ENCODE peak calls at places on chromosomes 1 and 21, in five cellular contexts. D, L, Q, Y and X are unnamed samples.
A peak's percentile ranks its signal among the peaks of the same experiment; 100 is the strongest.

GRCh38 chr1:58874757-58875755 is 91.2 kb upstream of the JUN start:
- DNase-seq in L (peak; percentile 51), Y (peak; percentile 75), Q (peak; percentile 60), D (peak; percentile 63), X (peak; percentile 94)

GRCh38 chr1:20792177-20792576 is 5.1 kb upstream of the HP1BP3 start:
- DNase-seq in L (peak; percentile 93), D (no peak), Y (no peak), Q (peak; percentile 97), X (peak; percentile 36)

GRCh38 chr1:154384650-154385557 is 20.2 kb upstream of the IL6R start:
- DNase-seq in Y (no peak), D (no peak), Q (no peak), L (no peak), X (peak; percentile 53)

GRCh38 chr1:104780470-104781078 is 1030.9 kb downstream of the AMY1C start:
- DNase-seq in D (no peak), Q (peak; percentile 30), Y (peak; percentile 35), L (peak; percentile 1), X (peak; percentile 46)

GRCh38 chr1:11178021-11179015 is 10.8 kb upstream of the ANGPTL7 start:
- DNase-seq in Y (no peak), D (no peak), L (peak; percentile 28), Q (no peak), X (peak; percentile 40)

GRCh38 chr1:232704694-232705680 is 75.1 kb upstream of the SIPA1L2 start:
- DNase-seq in Q (peak; percentile 93), D (no peak), L (peak; percentile 91), Y (no peak), X (peak; percentile 45)

GRCh38 chr1:245888809-245889208 is 618.3 kb downstream of the SMYD3 start:
- DNase-seq in Y (peak; percentile 0), D (no peak), Q (peak; percentile 53), L (peak; percentile 41), X (peak; percentile 65)

GRCh38 chr1:77516106-77516505 is 166.4 kb downstream of the ZZZ3 start:
- DNase-seq in D (no peak), L (no peak), Y (no peak), Q (no peak), X (no peak)

GRCh38 chr1:236066828-236067386 is 2.0 kb upstream of the NID1 start:
- DNase-seq in L (no peak), Q (peak; percentile 66), Y (no peak), D (no peak), X (no peak)

GRCh38 chr1:116243673-116244101 is 129.4 kb upstream of the ATP1A1 start:
- DNase-seq in Q (no peak), Y (no peak), D (no peak), L (no peak), X (no peak)

DNA sequence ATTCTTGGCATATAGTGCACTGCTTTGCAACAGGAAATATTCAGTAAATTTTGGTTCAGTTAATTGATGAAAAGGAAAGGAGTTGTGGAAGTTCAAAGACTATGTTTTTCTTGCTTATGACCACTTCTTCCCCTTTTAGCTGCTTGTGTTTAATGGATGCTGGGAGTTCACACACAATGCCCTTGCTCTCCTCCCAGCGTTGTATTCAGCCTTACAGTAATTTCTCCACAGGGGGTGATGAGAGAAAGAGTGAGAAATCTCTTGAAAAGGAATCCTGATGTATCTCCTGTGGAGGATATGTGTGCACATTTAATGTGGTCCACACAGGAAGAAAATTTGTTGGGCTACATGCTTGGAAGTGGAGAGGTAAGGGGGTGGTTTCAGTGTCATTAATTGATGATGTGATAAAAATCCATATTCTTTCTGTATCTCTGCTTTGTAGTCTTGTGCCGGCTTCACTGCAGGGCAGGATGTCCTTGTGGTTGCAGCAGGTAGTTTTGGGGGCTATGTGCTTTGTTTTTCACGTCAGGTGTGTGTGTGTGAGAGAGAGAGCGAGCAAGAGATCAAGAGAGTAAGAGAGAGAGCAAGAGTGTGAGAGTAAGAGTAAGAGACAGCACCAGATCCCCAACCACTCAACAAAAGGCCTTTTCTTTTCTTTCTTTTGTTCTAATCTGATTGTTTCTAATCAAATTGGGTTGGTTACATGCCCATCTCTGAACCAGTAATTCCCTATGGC is 204.4 kb downstream of the RWDD3 start:
- DNase-seq in Y (no peak), L (no peak), Q (no peak), D (no peak), X (peak; percentile 35)
- H2BK5ac ChIP-seq in Y (no peak overlapping the region), L (no peak overlapping the region), Q (no peak overlapping the region), D (no peak overlapping the region), X (no peak overlapping the region)

DNA sequence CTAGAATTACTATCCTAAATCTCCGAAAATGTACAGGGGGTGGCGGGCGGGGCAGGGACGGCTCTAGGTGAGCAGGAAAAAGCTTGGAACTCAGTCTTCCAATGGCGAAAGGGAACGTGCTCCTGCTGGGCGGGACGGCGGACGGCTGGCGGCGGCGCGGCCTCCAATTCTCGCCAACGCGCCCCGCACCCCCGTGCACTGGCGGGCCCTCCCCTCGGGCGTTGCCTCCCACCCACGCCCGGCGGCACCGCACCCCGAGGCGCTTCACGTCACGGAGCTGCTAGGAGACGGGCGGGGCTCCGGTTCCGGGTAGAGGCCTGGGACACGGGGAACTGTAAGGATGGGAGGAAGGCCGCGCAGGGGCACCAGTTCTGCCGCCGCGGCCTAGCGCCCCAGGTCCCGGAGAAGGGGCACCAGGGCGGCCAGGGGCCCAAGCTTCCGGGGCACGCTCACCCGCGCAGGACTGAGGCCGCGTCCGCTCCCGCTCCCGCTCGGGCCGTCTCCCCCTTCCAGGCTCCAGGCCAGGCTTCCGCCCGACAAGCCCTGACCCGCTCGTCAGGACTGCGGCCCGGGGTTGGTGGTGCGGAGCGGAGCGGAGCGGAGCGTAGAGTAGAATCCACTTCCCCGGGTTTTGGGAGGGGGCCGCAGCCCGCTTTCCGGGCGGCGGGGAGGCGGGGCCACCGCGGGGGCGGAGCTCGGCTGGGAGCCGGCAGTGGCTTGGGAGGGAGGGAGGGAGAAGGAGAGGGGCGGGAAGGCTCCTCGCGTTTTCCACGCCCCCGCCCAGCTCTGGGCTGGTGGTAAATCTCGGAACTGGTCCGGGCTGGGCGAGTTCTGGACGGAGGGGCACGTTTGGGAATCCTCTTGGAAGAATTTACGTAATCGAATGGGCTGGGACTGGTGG is at the start of gene DDX59:
- DNase-seq in D (peak; percentile 97), Y (peak; percentile 95), Q (peak; percentile 99), L (peak; percentile 96), X (peak; percentile 99)
- H2BK5ac ChIP-seq in D (no peak within 1 kb of the TSS), Y (peak within 1 kb of the TSS; percentile 91), Q (peak within 1 kb of the TSS; percentile 99), L (peak within 1 kb of the TSS; percentile 93), X (peak within 1 kb of the TSS; percentile 89)

GRCh38 chr21:33961061-33961460 is 45.5 kb upstream of the ATP5PO start:
- DNase-seq in D (no peak), Q (no peak), Y (no peak), L (no peak), X (no peak)
- H2BK5ac ChIP-seq in D (no peak overlapping the region), Q (no peak overlapping the region), Y (no peak overlapping the region), L (no peak overlapping the region), X (no peak overlapping the region)

GRCh38 chr1:150161747-150162581 is 12.2 kb downstream of the PLEKHO1 start:
- DNase-seq in L (peak; percentile 49), Q (peak; percentile 37), Y (no peak), D (no peak), X (peak; percentile 60)
- H2BK5ac ChIP-seq in L (peak overlapping the region; percentile 93), Q (peak overlapping the region; percentile 60), Y (no peak overlapping the region), D (no peak overlapping the region), X (peak overlapping the region; percentile 16)

GRCh38 chr1:181206513-181206912 is 118.0 kb downstream of the IER5 start:
- DNase-seq in Q (no peak), Y (no peak), D (no peak), L (no peak), X (no peak)

GRCh38 chr1:181206979-181207790 is 118.7 kb downstream of the IER5 start:
- DNase-seq in L (no peak), Y (no peak), Q (no peak), D (no peak), X (no peak)

GRCh38 chr1:181208076-181208475 is 119.6 kb downstream of the IER5 start:
- DNase-seq in Q (no peak), L (no peak), D (no peak), Y (no peak), X (no peak)

GRCh38 chr1:181204530-181204929 is 116.0 kb downstream of the IER5 start:
- DNase-seq in Q (no peak), D (no peak), L (no peak), Y (no peak), X (no peak)

GRCh38 chr1:181205901-181206300 is 117.4 kb downstream of the IER5 start:
- DNase-seq in D (no peak), L (no peak), Y (no peak), Q (no peak), X (no peak)
- H2BK5ac ChIP-seq in D (no peak overlapping the region), L (no peak overlapping the region), Y (no peak overlapping the region), Q (no peak overlapping the region), X (no peak overlapping the region)

GRCh38 chr1:184497962-184498723 is 111.3 kb downstream of the C1orf21 start:
- DNase-seq in Y (peak; percentile 63), Q (peak; percentile 28), D (peak; percentile 84), L (no peak), X (peak; percentile 53)

GRCh38 chr1:184499626-184500025 is 112.8 kb downstream of the C1orf21 start:
- DNase-seq in Y (no peak), Q (peak; percentile 61), D (no peak), L (peak; percentile 61), X (peak; percentile 57)

GRCh38 chr1:184493987-184494388 is 107.2 kb downstream of the C1orf21 start:
- DNase-seq in L (no peak), Q (no peak), D (no peak), Y (no peak), X (no peak)

GRCh38 chr1:184492543-184492942 is 105.7 kb downstream of the C1orf21 start:
- DNase-seq in Q (peak; percentile 47), D (no peak), L (peak; percentile 23), Y (no peak), X (no peak)

DNA sequence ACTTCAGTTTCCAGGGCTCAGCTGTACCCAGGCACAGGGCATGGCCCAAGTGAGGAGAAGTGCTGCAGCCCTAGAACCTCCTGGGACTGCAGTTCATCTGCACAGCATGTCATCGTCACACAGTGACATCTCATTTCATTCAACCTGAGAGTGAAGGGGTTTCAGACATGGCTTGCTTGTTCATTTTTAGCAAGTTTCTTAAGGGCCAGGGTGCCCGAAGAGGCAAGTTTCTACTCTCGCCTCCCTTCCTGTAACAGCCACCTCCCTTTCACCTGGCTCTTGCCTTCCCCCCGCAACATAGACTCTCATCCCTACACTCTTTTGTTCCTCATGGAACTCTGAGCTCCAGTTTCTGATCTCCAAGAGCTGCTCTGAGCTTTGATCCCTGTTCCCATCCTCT is 108.1 kb downstream of the C1orf21 start:
- DNase-seq in L (no peak), D (no peak), Y (no peak), Q (no peak), X (no peak)
- H2BK5ac ChIP-seq in L (no peak overlapping the region), D (no peak overlapping the region), Y (no peak overlapping the region), Q (no peak overlapping the region), X (no peak overlapping the region)

DNA sequence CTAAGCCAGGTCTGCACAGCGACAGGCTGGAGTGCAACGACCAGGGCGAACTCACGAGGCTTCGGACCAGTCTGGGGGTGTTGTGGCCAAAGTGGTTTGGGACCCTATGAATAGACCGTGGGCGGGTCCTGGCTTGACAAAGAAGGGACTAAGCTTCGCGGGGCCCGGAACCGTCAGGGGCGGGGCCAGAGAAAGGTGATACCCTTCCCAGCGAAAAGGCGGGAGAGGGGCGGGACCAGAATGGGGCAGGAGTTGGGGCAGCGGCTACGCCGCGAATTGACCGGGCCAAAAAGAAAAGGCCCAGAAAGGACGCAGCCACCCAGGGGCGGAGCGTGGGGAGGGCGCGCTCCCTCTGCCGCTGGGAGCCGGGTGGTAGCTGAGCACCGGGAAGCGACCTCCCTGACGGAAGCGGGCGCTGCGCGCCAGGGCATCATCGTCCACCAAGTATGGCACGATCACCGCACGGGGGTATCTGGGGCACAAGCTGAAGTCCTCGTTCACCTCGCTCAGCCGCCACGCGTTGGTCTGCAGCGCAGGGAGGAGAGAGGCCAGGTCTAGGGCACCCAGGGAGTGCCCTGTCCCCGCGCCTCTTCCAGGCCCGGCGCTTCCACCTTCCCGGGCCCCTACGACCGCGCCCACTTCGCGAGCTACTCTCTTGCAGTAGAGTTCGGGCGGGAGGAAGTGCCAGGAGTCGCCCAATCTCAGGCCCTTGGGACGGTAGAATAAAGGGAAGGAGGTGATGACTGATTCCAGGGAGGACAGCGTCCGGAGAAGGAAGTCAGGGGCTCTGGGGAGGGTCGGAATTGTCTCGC is 6.7 kb upstream of the FAM167B start:
- DNase-seq in Y (peak; percentile 93), D (peak; percentile 97), Q (peak; percentile 68), L (peak; percentile 39), X (peak; percentile 91)
- H2BK5ac ChIP-seq in Y (peak overlapping the region; percentile 93), D (no peak overlapping the region), Q (no peak overlapping the region), L (no peak overlapping the region), X (peak overlapping the region; percentile 10)